ENCODE peak calls at places on chromosomes 4 and X, in six cellular contexts. Z is mammary epithelial cell, B is ascending aorta, I is AG10803, J is breast epithelium, E is epithelial cell of esophagus. V is an unnamed sample.

GRCh38 chr4:168521736-168522135 is 24.9 kb downstream of the PALLD start:
- DNase-seq in J (no peak), B (no peak), I (no peak), E (no peak), Z (no peak), V (no peak)

GRCh38 chrX:110162131-110162530 is 155.8 kb downstream of the AMMECR1 start:
- DNase-seq in Z (no peak), I (no peak), J (no peak), B (no peak), E (no peak), V (no peak)

GRCh38 chr4:19850909-19851308 is 400.8 kb upstream of the SLIT2 start:
- DNase-seq in E (peak), B (no peak), I (peak), J (no peak), Z (peak), V (peak)

GRCh38 chr4:106010761-106011160 is 115.5 kb downstream of the NPNT start:
- DNase-seq in E (no peak), I (no peak), J (no peak), Z (no peak), B (no peak), V (no peak)

GRCh38 chrX:2485789-2486345 is 14.9 kb downstream of the DHRSX start:
- DNase-seq in Z (no peak), J (no peak), E (no peak), I (no peak), B (no peak), V (no peak)

GRCh38 chr4:106647451-106647850 is 278.9 kb upstream of the GIMD1 start:
- DNase-seq in Z (no peak), E (no peak), I (no peak), B (no peak), J (no peak), V (no peak)

GRCh38 chr4:153005914-153006381 is 69.8 kb downstream of the FHDC1 start:
- DNase-seq in Z (no peak), B (no peak), J (no peak), E (no peak), I (no peak), V (no peak)

GRCh38 chrX:67601771-67602170 is 58.0 kb downstream of the AR start:
- DNase-seq in Z (no peak), I (peak), J (no peak), B (no peak), E (no peak), V (no peak)

GRCh38 chrX:134023851-134024281 is 38.5 kb upstream of the GPC3 start:
- DNase-seq in I (no peak), E (no peak), B (no peak), J (no peak), Z (no peak), V (peak)

GRCh38 chrX:134026732-134027311 is 41.4 kb upstream of the GPC3 start:
- DNase-seq in E (peak), I (peak), Z (peak), J (peak), B (no peak), V (peak)

GRCh38 chrX:134024686-134025377 is 39.4 kb upstream of the GPC3 start:
- DNase-seq in Z (no peak), B (no peak), J (no peak), I (no peak), E (no peak), V (no peak)

GRCh38 chrX:134020910-134021309 is 35.5 kb upstream of the GPC3 start:
- DNase-seq in J (no peak), I (no peak), Z (no peak), B (no peak), E (peak), V (no peak)

GRCh38 chrX:134025986-134026731 is 40.8 kb upstream of the GPC3 start:
- DNase-seq in J (no peak), Z (no peak), B (no peak), I (no peak), E (no peak), V (no peak)
- H3K4me3 ChIP-seq in J (peak), Z (no peak), B (peak), I (no peak), E (no peak), V (no peak)

GRCh38 chr4:135365065-135365464 is 1163.5 kb upstream of the PABPC4L start:
- DNase-seq in E (no peak), B (no peak), Z (no peak), J (no peak), I (no peak), V (peak)
- TF ChIP-seq CTCF in E (no peak), B (no peak), Z (no peak), J (no peak), I (no peak), V (no peak)

GRCh38 chr4:144711685-144712456 is 65.9 kb downstream of the HHIP start:
- DNase-seq in E (no peak), Z (no peak), B (no peak), J (no peak), I (no peak), V (no peak)

GRCh38 chr4:144715230-144715629 is 69.3 kb downstream of the HHIP start:
- DNase-seq in B (no peak), J (no peak), I (no peak), E (no peak), Z (no peak), V (no peak)

GRCh38 chr4:144716778-144717177 is 70.8 kb downstream of the HHIP start:
- DNase-seq in E (peak), B (no peak), Z (peak), I (no peak), J (no peak), V (no peak)

GRCh38 chr4:144712775-144713174 is 66.8 kb downstream of the HHIP start:
- DNase-seq in Z (peak), J (no peak), E (no peak), I (peak), B (no peak), V (no peak)

DNA sequence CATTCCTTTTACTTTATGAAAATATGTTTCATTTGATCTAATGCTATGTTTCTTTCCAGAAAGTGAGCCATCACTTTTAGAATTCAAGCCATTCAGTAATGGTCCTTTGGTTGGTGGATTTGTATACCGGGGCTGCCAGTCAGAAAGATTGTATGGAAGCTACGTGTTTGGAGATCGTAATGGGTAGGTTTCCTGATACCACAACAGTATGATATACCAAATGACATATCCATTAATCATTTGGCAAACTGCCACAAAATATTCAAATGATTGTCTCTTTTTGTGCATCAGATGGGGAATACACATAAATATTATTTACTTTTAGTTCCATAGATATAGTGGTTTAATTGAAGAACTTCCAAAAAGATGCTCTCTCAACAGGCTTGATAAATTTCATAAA is 68.2 kb downstream of the HHIP start:
- DNase-seq in B (no peak), J (no peak), E (peak), I (no peak), Z (peak), V (no peak)
- H3K4me3 ChIP-seq in B (no peak), J (no peak), E (no peak), I (no peak), Z (no peak), V (no peak)

DNA sequence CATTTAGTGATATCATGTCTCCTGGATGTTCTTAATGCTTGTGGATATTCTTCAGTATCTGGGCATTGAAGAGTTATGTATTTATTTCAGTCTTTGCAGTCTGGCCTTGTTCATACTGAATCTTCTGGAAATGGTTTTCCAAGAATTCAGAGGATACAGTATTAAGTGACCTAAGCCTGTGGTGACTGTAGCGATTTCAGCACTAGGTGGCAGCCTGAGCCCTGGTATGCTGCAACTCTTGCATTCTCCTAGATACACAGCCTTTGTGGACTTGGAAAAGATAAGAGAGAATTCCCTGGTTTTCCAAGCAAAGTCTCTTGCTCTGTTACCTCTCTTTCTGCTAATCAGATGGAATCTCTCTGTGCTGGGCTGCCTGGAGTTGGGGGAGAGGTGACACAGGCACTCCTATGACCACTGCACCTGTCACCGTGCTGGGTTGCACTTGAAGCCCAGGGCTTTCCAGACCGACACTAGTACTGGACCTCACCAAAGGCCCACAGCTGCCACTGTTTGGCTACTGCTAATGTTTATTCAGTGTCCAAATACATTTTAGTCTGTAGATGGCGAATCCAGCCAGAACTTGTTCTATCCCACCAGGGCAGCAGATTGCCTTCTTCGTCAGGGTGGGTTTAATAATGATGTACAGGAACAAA is 19.3 kb upstream of the SPIN2A start:
- DNase-seq in B (no peak), J (no peak), E (peak), I (peak), Z (peak), V (peak)
- TF ChIP-seq CTCF in B (no peak), J (no peak), E (peak), I (peak), Z (peak), V (peak)

GRCh38 chrX:114058988-114059418 is 524.9 kb upstream of the HTR2C start:
- DNase-seq in J (no peak), Z (no peak), E (no peak), B (no peak), I (no peak), V (no peak)
- H3K4me3 ChIP-seq in J (no peak), Z (no peak), E (no peak), B (no peak), I (no peak), V (no peak)